ENCODE peak calls at places on chromosome 11, in seven cellular contexts. One of them, this sample, is unnamed.

GRCh38 chr11:70567680-70568503 is 169.6 kb downstream of the CTTN start:
- DNase-seq in hepatocyte: peak
- DNase-seq in cardiac fibroblast: peak
- DNase-seq in body of pancreas: no peak
- DNase-seq in cardiac muscle cell: peak
- DNase-seq in AG10803: peak
- DNase-seq in SK-N-SH: no peak
- DNase-seq in this sample: peak

GRCh38 chr11:78742430-78742829 is 167.8 kb upstream of the NARS2 start:
- DNase-seq in AG10803: peak
- DNase-seq in body of pancreas: peak
- DNase-seq in cardiac muscle cell: no peak
- DNase-seq in SK-N-SH: no peak
- DNase-seq in hepatocyte: no peak
- DNase-seq in cardiac fibroblast: no peak
- DNase-seq in this sample: no peak

GRCh38 chr11:104926771-104927470 is 28.7 kb upstream of the CASP12 start:
- DNase-seq in cardiac fibroblast: no peak
- DNase-seq in hepatocyte: no peak
- DNase-seq in SK-N-SH: no peak
- DNase-seq in AG10803: no peak
- DNase-seq in body of pancreas: no peak
- DNase-seq in cardiac muscle cell: no peak
- DNase-seq in this sample: no peak

GRCh38 chr11:7612056-7612660 is 61.1 kb downstream of the CYB5R2 start:
- DNase-seq in hepatocyte: no peak
- DNase-seq in SK-N-SH: no peak
- DNase-seq in cardiac muscle cell: no peak
- DNase-seq in cardiac fibroblast: no peak
- DNase-seq in body of pancreas: no peak
- DNase-seq in AG10803: no peak
- DNase-seq in this sample: no peak

GRCh38 chr11:31262761-31263160 is 106.8 kb downstream of the DCDC1 start:
- DNase-seq in body of pancreas: no peak
- DNase-seq in hepatocyte: no peak
- DNase-seq in AG10803: peak
- DNase-seq in cardiac fibroblast: peak
- DNase-seq in cardiac muscle cell: no peak
- DNase-seq in SK-N-SH: no peak
- DNase-seq in this sample: no peak

GRCh38 chr11:112789481-112789880 is 171.7 kb upstream of the NCAM1 start:
- DNase-seq in AG10803: no peak
- DNase-seq in hepatocyte: no peak
- DNase-seq in body of pancreas: no peak
- DNase-seq in SK-N-SH: no peak
- DNase-seq in cardiac muscle cell: no peak
- DNase-seq in cardiac fibroblast: no peak
- DNase-seq in this sample: no peak

GRCh38 chr11:75386912-75387311 is 12.4 kb upstream of the RPS3 start:
- DNase-seq in AG10803: peak
- DNase-seq in cardiac muscle cell: no peak
- DNase-seq in SK-N-SH: no peak
- DNase-seq in hepatocyte: peak
- DNase-seq in body of pancreas: no peak
- DNase-seq in cardiac fibroblast: no peak
- DNase-seq in this sample: no peak

GRCh38 chr11:72988796-72989195 is 153.3 kb downstream of the FCHSD2 start:
- DNase-seq in hepatocyte: no peak
- DNase-seq in cardiac muscle cell: no peak
- DNase-seq in AG10803: no peak
- DNase-seq in SK-N-SH: no peak
- DNase-seq in cardiac fibroblast: no peak
- DNase-seq in body of pancreas: no peak
- DNase-seq in this sample: no peak

GRCh38 chr11:44865866-44866272 is 84.8 kb downstream of the TP53I11 start:
- DNase-seq in AG10803: no peak
- DNase-seq in body of pancreas: peak
- DNase-seq in SK-N-SH: peak
- DNase-seq in cardiac muscle cell: no peak
- DNase-seq in hepatocyte: no peak
- DNase-seq in cardiac fibroblast: no peak
- DNase-seq in this sample: no peak

GRCh38 chr11:127330044-127330443 is 329.5 kb upstream of the KIRREL3 start:
- DNase-seq in cardiac muscle cell: no peak
- DNase-seq in body of pancreas: no peak
- DNase-seq in AG10803: no peak
- DNase-seq in cardiac fibroblast: no peak
- DNase-seq in hepatocyte: no peak
- DNase-seq in SK-N-SH: no peak
- DNase-seq in this sample: no peak

GRCh38 chr11:7516488-7516887 is 2.7 kb downstream of the PPFIBP2 start:
- DNase-seq in cardiac fibroblast: no peak
- DNase-seq in AG10803: no peak
- DNase-seq in body of pancreas: no peak
- DNase-seq in SK-N-SH: no peak
- DNase-seq in cardiac muscle cell: no peak
- DNase-seq in hepatocyte: no peak
- DNase-seq in this sample: no peak

GRCh38 chr11:129652828-129653227 is 162.8 kb upstream of the TMEM45B start:
- DNase-seq in SK-N-SH: no peak
- DNase-seq in cardiac muscle cell: no peak
- DNase-seq in body of pancreas: no peak
- DNase-seq in hepatocyte: no peak
- DNase-seq in AG10803: no peak
- DNase-seq in cardiac fibroblast: peak
- DNase-seq in this sample: peak

GRCh38 chr11:36436084-36436483 is 74.0 kb downstream of the TRAF6 start:
- DNase-seq in hepatocyte: no peak
- DNase-seq in AG10803: no peak
- DNase-seq in body of pancreas: no peak
- DNase-seq in SK-N-SH: peak
- DNase-seq in cardiac fibroblast: no peak
- DNase-seq in cardiac muscle cell: no peak
- DNase-seq in this sample: no peak

GRCh38 chr11:65619281-65619928 is 3.8 kb downstream of the PCNX3 start:
- DNase-seq in hepatocyte: no peak
- DNase-seq in cardiac muscle cell: no peak
- DNase-seq in SK-N-SH: no peak
- DNase-seq in body of pancreas: no peak
- DNase-seq in cardiac fibroblast: no peak
- DNase-seq in AG10803: no peak
- DNase-seq in this sample: no peak

GRCh38 chr11:130786586-130786985 is 129.7 kb downstream of the SNX19 start:
- DNase-seq in cardiac fibroblast: no peak
- DNase-seq in hepatocyte: no peak
- DNase-seq in SK-N-SH: no peak
- DNase-seq in body of pancreas: no peak
- DNase-seq in AG10803: no peak
- DNase-seq in cardiac muscle cell: no peak
- DNase-seq in this sample: no peak

GRCh38 chr11:120180571-120181445 is 30.0 kb upstream of the OAF start:
- DNase-seq in body of pancreas: no peak
- DNase-seq in cardiac muscle cell: peak
- DNase-seq in cardiac fibroblast: peak
- DNase-seq in SK-N-SH: no peak
- DNase-seq in hepatocyte: peak
- DNase-seq in AG10803: peak
- DNase-seq in this sample: peak

GRCh38 chr11:8257003-8257664 is 6.5 kb downstream of the LMO1 start:
- DNase-seq in hepatocyte: no peak
- DNase-seq in cardiac muscle cell: no peak
- DNase-seq in AG10803: no peak
- DNase-seq in SK-N-SH: no peak
- DNase-seq in body of pancreas: peak
- DNase-seq in cardiac fibroblast: no peak
- DNase-seq in this sample: no peak

GRCh38 chr11:44972746-44973435 is 22.2 kb upstream of the TP53I11 start:
- DNase-seq in hepatocyte: no peak
- DNase-seq in cardiac fibroblast: no peak
- DNase-seq in SK-N-SH: no peak
- DNase-seq in cardiac muscle cell: peak
- DNase-seq in AG10803: peak
- DNase-seq in body of pancreas: no peak
- DNase-seq in this sample: no peak

GRCh38 chr11:47714554-47715081 is 551 bp downstream of the AGBL2 start:
- DNase-seq in hepatocyte: peak
- DNase-seq in body of pancreas: no peak
- DNase-seq in cardiac muscle cell: peak
- DNase-seq in AG10803: peak
- DNase-seq in cardiac fibroblast: peak
- DNase-seq in SK-N-SH: no peak
- DNase-seq in this sample: peak

GRCh38 chr11:134409552-134410429 is 2.3 kb downstream of the B3GAT1 start:
- DNase-seq in body of pancreas: no peak
- DNase-seq in hepatocyte: no peak
- DNase-seq in AG10803: no peak
- DNase-seq in SK-N-SH: no peak
- DNase-seq in cardiac fibroblast: no peak
- DNase-seq in cardiac muscle cell: no peak
- DNase-seq in this sample: no peak

GRCh38 chr11:134413334-134414035 is 1.4 kb upstream of the B3GAT1 start:
- DNase-seq in hepatocyte: no peak
- DNase-seq in body of pancreas: no peak
- DNase-seq in SK-N-SH: no peak
- DNase-seq in cardiac fibroblast: no peak
- DNase-seq in AG10803: no peak
- DNase-seq in cardiac muscle cell: no peak
- DNase-seq in this sample: no peak

GRCh38 chr11:134412508-134413333 is 679 bp upstream of the B3GAT1 start:
- DNase-seq in SK-N-SH: peak
- DNase-seq in cardiac fibroblast: no peak
- DNase-seq in hepatocyte: peak
- DNase-seq in body of pancreas: no peak
- DNase-seq in AG10803: no peak
- DNase-seq in cardiac muscle cell: peak
- DNase-seq in this sample: no peak

GRCh38 chr11:134411887-134412507 is at the start of gene B3GAT1:
- DNase-seq in AG10803: no peak
- DNase-seq in SK-N-SH: peak
- DNase-seq in body of pancreas: no peak
- DNase-seq in cardiac muscle cell: no peak
- DNase-seq in cardiac fibroblast: no peak
- DNase-seq in hepatocyte: peak
- DNase-seq in this sample: no peak

DNA sequence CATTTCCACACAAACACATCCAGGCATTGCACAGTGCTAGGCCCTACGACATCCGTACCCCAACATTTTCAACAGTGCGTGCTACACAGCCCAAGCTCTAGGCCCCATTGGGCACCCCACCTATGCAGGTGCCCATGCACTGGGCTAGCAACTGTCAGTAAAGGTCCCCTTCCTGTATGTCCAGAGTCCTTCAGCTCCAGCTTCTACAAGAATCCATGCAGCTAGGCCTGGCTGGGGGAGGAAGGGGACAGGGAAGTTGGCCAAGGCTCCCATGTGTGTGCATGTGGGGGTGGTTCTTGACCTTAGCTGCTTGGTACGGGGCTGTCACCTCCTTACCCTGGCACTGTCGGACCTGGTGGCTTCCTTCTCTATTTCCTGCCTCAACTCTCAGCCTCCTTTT is 1.3 kb downstream of the B3GAT1 start:
- DNase-seq in hepatocyte: no peak
- DNase-seq in AG10803: no peak
- DNase-seq in SK-N-SH: no peak
- DNase-seq in cardiac muscle cell: no peak
- DNase-seq in body of pancreas: no peak
- DNase-seq in cardiac fibroblast: no peak
- DNase-seq in this sample: no peak
- H3K4me3 ChIP-seq in hepatocyte: no peak
- H3K4me3 ChIP-seq in AG10803: no peak
- H3K4me3 ChIP-seq in SK-N-SH: no peak
- H3K4me3 ChIP-seq in cardiac muscle cell: no peak
- H3K4me3 ChIP-seq in body of pancreas: no peak
- H3K4me3 ChIP-seq in cardiac fibroblast: no peak
- H3K4me3 ChIP-seq in this sample: no peak

DNA sequence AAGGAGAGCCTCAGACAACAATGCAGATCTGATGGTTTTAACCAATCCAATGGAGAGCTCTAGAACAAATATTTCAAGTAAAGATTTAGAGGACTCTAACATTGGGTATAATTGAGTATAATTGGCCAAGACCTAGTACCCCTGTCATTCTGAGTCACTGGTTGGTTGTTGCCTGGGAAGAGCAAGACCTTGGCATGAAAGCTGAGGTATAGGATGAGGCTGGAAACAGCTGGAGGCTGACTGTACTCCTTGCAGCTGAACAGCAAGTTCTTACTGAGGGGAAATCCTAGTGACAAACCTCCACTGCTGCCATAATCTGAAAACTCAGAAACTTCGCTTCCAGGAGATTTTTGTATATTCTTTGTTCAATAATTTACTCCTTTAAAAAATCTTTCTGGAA is 54.3 kb upstream of the MUC15 start:
- DNase-seq in body of pancreas: no peak
- DNase-seq in hepatocyte: no peak
- DNase-seq in AG10803: peak
- DNase-seq in cardiac fibroblast: peak
- DNase-seq in cardiac muscle cell: peak
- DNase-seq in SK-N-SH: no peak
- DNase-seq in this sample: peak
- TF ChIP-seq CTCF in body of pancreas: no peak
- TF ChIP-seq CTCF in hepatocyte: no peak
- TF ChIP-seq CTCF in AG10803: no peak
- TF ChIP-seq CTCF in cardiac fibroblast: no peak
- TF ChIP-seq CTCF in cardiac muscle cell: no peak
- TF ChIP-seq CTCF in SK-N-SH: no peak
- TF ChIP-seq CTCF in this sample: no peak

DNA sequence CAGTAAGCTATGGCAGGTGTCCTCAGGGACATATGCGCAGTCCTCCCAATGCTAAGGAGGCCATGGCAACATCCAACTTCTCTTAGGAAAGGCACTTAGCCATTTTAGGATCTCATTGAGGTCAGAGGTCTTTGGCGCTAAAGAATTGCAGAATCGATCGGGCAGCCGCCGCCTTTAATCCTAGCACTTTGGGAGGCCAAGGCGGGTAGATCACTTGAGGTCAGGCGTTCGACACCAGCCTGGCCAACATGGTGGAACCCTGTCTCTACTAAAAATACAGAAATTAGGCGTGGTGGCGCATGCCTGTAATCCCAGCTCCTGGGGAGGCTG is 1.2 kb upstream of the CHID1 start:
- DNase-seq in cardiac muscle cell: no peak
- DNase-seq in AG10803: no peak
- DNase-seq in hepatocyte: no peak
- DNase-seq in body of pancreas: no peak
- DNase-seq in SK-N-SH: no peak
- DNase-seq in cardiac fibroblast: no peak
- DNase-seq in this sample: no peak
- H3K4me3 ChIP-seq in cardiac muscle cell: no peak
- H3K4me3 ChIP-seq in AG10803: peak
- H3K4me3 ChIP-seq in hepatocyte: no peak
- H3K4me3 ChIP-seq in body of pancreas: no peak
- H3K4me3 ChIP-seq in SK-N-SH: no peak
- H3K4me3 ChIP-seq in cardiac fibroblast: no peak
- H3K4me3 ChIP-seq in this sample: no peak

DNA sequence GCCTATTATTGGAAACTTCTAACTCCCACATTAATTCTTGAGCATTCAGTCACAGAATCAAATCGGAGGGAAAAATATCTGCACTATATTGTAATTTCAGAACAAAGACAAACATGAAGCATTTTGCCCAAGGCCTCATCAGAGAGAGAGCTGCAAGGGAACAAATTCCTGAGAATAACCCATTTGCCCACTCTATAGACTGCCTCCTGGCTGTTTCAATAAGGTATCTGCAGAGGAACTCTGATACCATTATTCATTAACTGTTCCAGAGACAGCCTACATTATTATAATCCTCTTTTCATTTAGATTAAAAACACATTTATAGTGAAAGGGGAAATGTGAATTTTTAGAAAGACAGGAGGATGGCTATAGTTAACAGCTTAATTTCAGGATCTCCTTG is 663.9 kb downstream of the DLG2 start:
- DNase-seq in body of pancreas: no peak
- DNase-seq in cardiac fibroblast: peak
- DNase-seq in AG10803: no peak
- DNase-seq in cardiac muscle cell: no peak
- DNase-seq in SK-N-SH: no peak
- DNase-seq in hepatocyte: no peak
- DNase-seq in this sample: no peak
- TF ChIP-seq CTCF in body of pancreas: no peak
- TF ChIP-seq CTCF in cardiac fibroblast: no peak
- TF ChIP-seq CTCF in AG10803: no peak
- TF ChIP-seq CTCF in cardiac muscle cell: no peak
- TF ChIP-seq CTCF in SK-N-SH: no peak
- TF ChIP-seq CTCF in hepatocyte: no peak
- TF ChIP-seq CTCF in this sample: no peak

This sample was measured in fibroblast of pulmonary artery.